ENCODE peak calls at places on chromosome 12, in eight cellular contexts. K is Peyer's patch, D is GM13976, P is pancreas, H is left lung, V is GM06990, J is endothelial cell, G is AG04450. N is an unnamed sample.

GRCh38 chr12:41932470-41932991 is 212.1 kb downstream of the GXYLT1 start:
- DNase-seq in K (peak), D (peak), P (no peak), H (peak), V (peak), J (peak), G (no peak), N (peak)

GRCh38 chr12:22626429-22626828 is 1.5 kb downstream of the ETNK1 start:
- DNase-seq in K (no peak), D (peak), P (no peak), H (no peak), V (peak), J (no peak), G (no peak), N (no peak)

GRCh38 chr12:50505386-50505827 is 622 bp downstream of the DIP2B start:
- DNase-seq in K (peak), D (peak), P (peak), H (peak), V (no peak), J (no peak), G (no peak), N (peak)

GRCh38 chr12:57152408-57153038 is 5.1 kb upstream of the LRP1-AS start:
- DNase-seq in K (peak), D (no peak), P (no peak), H (no peak), V (no peak), J (no peak), G (no peak), N (peak)

GRCh38 chr12:120394483-120395367 is 25.8 kb upstream of the MSI1 start:
- DNase-seq in K (peak), D (no peak), P (peak), H (peak), V (no peak), J (peak), G (no peak), N (no peak)

GRCh38 chr12:113933201-113933786 is 32.8 kb downstream of the RBM19 start:
- DNase-seq in K (no peak), D (no peak), P (no peak), H (no peak), V (no peak), J (peak), G (peak), N (no peak)

GRCh38 chr12:89655851-89656250 is 52.8 kb downstream of the ATP2B1 start:
- DNase-seq in K (no peak), D (no peak), P (no peak), H (no peak), V (no peak), J (no peak), G (no peak), N (no peak)

GRCh38 chr12:125032466-125033152 is 32.6 kb upstream of the AACS start:
- DNase-seq in K (no peak), D (no peak), P (no peak), H (no peak), V (no peak), J (no peak), G (no peak), N (no peak)

GRCh38 chr12:87923361-87923760 is 105.8 kb downstream of the C12orf50 start:
- DNase-seq in K (no peak), D (no peak), P (no peak), H (no peak), V (no peak), J (no peak), G (no peak), N (no peak)

GRCh38 chr12:125097427-125097826 is 32.2 kb downstream of the AACS start:
- DNase-seq in K (no peak), D (no peak), P (no peak), H (peak), V (no peak), J (no peak), G (no peak), N (no peak)

GRCh38 chr12:114257687-114258086 is 148.3 kb downstream of the TBX5 start:
- DNase-seq in K (no peak), D (no peak), P (no peak), H (no peak), V (no peak), J (no peak), G (no peak), N (no peak)

GRCh38 chr12:131457331-131458047 is 253.4 kb upstream of the SFSWAP start:
- DNase-seq in K (no peak), D (no peak), P (no peak), H (peak), V (no peak), J (no peak), G (no peak), N (no peak)

GRCh38 chr12:103791350-103791920 is 49.6 kb downstream of the NT5DC3 start:
- DNase-seq in K (no peak), D (no peak), P (no peak), H (no peak), V (no peak), J (no peak), G (no peak), N (no peak)

GRCh38 chr12:116319851-116320621 is 42.5 kb upstream of the MED13L start:
- DNase-seq in K (peak), D (no peak), P (no peak), H (no peak), V (no peak), J (no peak), G (peak), N (no peak)

GRCh38 chr12:106304001-106304421 is 1.5 kb downstream of the TCP11L2 start:
- DNase-seq in K (no peak), D (no peak), P (no peak), H (no peak), V (no peak), J (no peak), G (no peak), N (no peak)

GRCh38 chr12:22255097-22255496 is 79.4 kb downstream of the ST8SIA1 start:
- DNase-seq in K (no peak), D (no peak), P (no peak), H (no peak), V (no peak), J (no peak), G (no peak), N (no peak)

GRCh38 chr12:20339060-20339459 is 29.3 kb upstream of the PDE3A start:
- DNase-seq in K (no peak), D (no peak), P (no peak), H (no peak), V (no peak), J (no peak), G (no peak), N (no peak)

GRCh38 chr12:102430661-102431060 is 49.7 kb downstream of the IGF1 start:
- DNase-seq in K (no peak), D (no peak), P (no peak), H (no peak), V (no peak), J (no peak), G (no peak), N (no peak)

GRCh38 chr12:80101126-80101525 is 1.8 kb downstream of the OTOGL start:
- DNase-seq in K (no peak), D (no peak), P (no peak), H (no peak), V (no peak), J (no peak), G (no peak), N (no peak)

GRCh38 chr12:17035372-17035771 is 429.4 kb upstream of the LMO3 start:
- DNase-seq in K (no peak), D (no peak), P (no peak), H (no peak), V (no peak), J (no peak), G (no peak), N (no peak)

GRCh38 chr12:101097829-101098580 is 112.0 kb downstream of the SLC5A8 start:
- DNase-seq in K (no peak), D (no peak), P (no peak), H (no peak), V (no peak), J (no peak), G (no peak), N (no peak)

GRCh38 chr12:125262866-125263265 is 197.6 kb downstream of the AACS start:
- DNase-seq in K (no peak), D (no peak), P (no peak), H (no peak), V (no peak), J (no peak), G (no peak), N (no peak)

GRCh38 chr12:32488132-32488531 is 88.8 kb downstream of the FGD4 start:
- DNase-seq in K (no peak), D (no peak), P (no peak), H (no peak), V (no peak), J (no peak), G (no peak), N (no peak)

GRCh38 chr12:53208877-53209463 is 1.9 kb upstream of the ITGB7 start:
- DNase-seq in K (peak), D (peak), P (no peak), H (no peak), V (peak), J (no peak), G (no peak), N (no peak)

GRCh38 chr12:67515679-67516363 is 132.7 kb upstream of the DYRK2 start:
- DNase-seq in K (peak), D (no peak), P (no peak), H (no peak), V (peak), J (no peak), G (no peak), N (no peak)

GRCh38 chr12:119302334-119303132 is 32.0 kb upstream of the CCDC60 start:
- DNase-seq in K (no peak), D (no peak), P (no peak), H (no peak), V (no peak), J (no peak), G (no peak), N (no peak)

GRCh38 chr12:6965026-6965661 is 5.3 kb downstream of the PHB2 start:
- DNase-seq in K (peak), D (peak), P (peak), H (peak), V (peak), J (peak), G (peak), N (peak)

GRCh38 chr12:42483534-42483857 is 106.0 kb downstream of the PRICKLE1 start:
- DNase-seq in K (peak), D (peak), P (peak), H (no peak), V (peak), J (peak), G (no peak), N (no peak)

GRCh38 chr12:26493656-26494055 is 298.3 kb downstream of the SSPN start:
- DNase-seq in K (no peak), D (no peak), P (no peak), H (no peak), V (no peak), J (no peak), G (no peak), N (no peak)

GRCh38 chr12:43578782-43579181 is 26.8 kb upstream of the ADAMTS20 start:
- DNase-seq in K (no peak), D (no peak), P (no peak), H (no peak), V (no peak), J (no peak), G (no peak), N (no peak)

GRCh38 chr12:113601656-113602263 is 130.1 kb upstream of the LHX5 start:
- DNase-seq in K (no peak), D (no peak), P (no peak), H (no peak), V (no peak), J (peak), G (no peak), N (no peak)

GRCh38 chr12:108618079-108618952 is 15.4 kb downstream of the SELPLG start:
- DNase-seq in K (peak), D (peak), P (no peak), H (peak), V (peak), J (peak), G (peak), N (no peak)

GRCh38 chr12:9795945-9796344 is 31.3 kb upstream of the KLRF1 start:
- DNase-seq in K (no peak), D (no peak), P (no peak), H (no peak), V (no peak), J (no peak), G (no peak), N (no peak)

GRCh38 chr12:7650091-7650490 is 15.6 kb downstream of the APOBEC1 start:
- DNase-seq in K (no peak), D (no peak), P (no peak), H (no peak), V (no peak), J (no peak), G (no peak), N (no peak)

GRCh38 chr12:66282244-66282643 is 20.0 kb upstream of the HELB start:
- DNase-seq in K (no peak), D (no peak), P (no peak), H (no peak), V (no peak), J (no peak), G (no peak), N (no peak)

GRCh38 chr12:66275040-66275439 is 27.3 kb upstream of the HELB start:
- DNase-seq in K (no peak), D (no peak), P (no peak), H (no peak), V (peak), J (no peak), G (no peak), N (no peak)

GRCh38 chr12:66280573-66280972 is 21.7 kb upstream of the HELB start:
- DNase-seq in K (no peak), D (no peak), P (no peak), H (no peak), V (no peak), J (no peak), G (no peak), N (no peak)

DNA sequence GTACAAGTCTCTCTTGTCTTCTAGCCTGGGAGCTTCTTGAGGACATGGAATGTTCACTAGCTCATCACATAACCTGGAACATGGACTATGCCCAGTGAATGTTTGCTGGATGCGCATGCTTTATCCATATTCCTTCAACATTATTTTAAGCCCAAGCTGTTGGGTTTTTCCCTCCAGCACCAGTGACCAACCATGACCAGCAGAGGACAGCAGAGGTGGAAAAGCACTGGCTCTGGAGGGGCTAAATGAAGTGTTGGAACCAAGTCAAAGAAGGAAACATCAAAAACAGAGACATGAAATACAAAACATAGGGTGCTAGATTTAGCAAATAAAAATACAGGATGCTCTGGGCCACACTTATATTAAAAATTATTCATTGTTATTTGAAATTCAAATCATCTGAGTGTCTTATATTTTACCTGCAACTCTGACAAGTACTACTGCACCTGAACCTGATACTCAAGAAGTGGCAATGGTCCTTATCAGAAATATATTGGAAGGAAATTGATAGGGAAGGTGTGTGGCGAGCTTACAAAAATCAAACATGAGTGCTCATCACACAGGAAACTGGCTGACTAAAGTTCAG is 23.1 kb upstream of the HELB start:
- DNase-seq in K (no peak), D (no peak), P (no peak), H (no peak), V (no peak), J (peak), G (no peak), N (no peak)
- TF ChIP-seq CTCF in K (peak), D (peak), P (no peak), H (no peak), V (peak), J (peak), G (peak), N (peak)

GRCh38 chr12:13071305-13072280 is 27.4 kb downstream of the FAM234B start:
- DNase-seq in K (no peak), D (no peak), P (no peak), H (no peak), V (no peak), J (no peak), G (no peak), N (no peak)

GRCh38 chr12:13073191-13073590 is 29.0 kb downstream of the FAM234B start:
- DNase-seq in K (no peak), D (no peak), P (no peak), H (no peak), V (no peak), J (no peak), G (no peak), N (no peak)

GRCh38 chr12:13075786-13076570 is 27.5 kb downstream of the GSG1 start:
- DNase-seq in K (no peak), D (no peak), P (no peak), H (no peak), V (no peak), J (no peak), G (no peak), N (no peak)

GRCh38 chr12:13075114-13075471 is 28.4 kb downstream of the GSG1 start:
- DNase-seq in K (no peak), D (no peak), P (no peak), H (no peak), V (no peak), J (no peak), G (no peak), N (no peak)

GRCh38 chr12:13074396-13075113 is 28.9 kb downstream of the GSG1 start:
- DNase-seq in K (no peak), D (no peak), P (no peak), H (no peak), V (no peak), J (no peak), G (no peak), N (no peak)
- TF ChIP-seq CTCF in K (no peak), D (no peak), P (no peak), H (no peak), V (no peak), J (no peak), G (no peak), N (no peak)

DNA sequence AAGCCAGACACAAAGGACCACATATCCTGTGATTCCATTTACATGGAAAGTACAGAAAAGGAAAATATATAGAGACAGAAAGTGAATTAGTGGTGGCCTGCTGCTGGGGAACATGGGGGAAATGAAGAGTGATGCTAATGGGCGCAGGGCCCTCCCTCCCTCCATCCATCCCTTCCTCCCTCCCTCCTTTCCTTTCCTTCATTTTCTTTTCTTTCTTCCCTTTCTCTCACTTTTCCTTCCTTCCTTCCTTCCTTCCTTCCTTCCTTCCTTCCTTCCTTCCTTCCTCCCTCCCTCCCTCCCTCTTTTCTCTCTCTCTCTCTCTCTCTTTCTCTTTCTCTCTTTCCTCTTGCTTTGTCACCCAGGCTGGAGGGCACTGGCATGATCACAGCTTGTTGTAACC is 37.3 kb downstream of the ARL6IP4 start:
- DNase-seq in K (no peak), D (no peak), P (no peak), H (no peak), V (no peak), J (no peak), G (no peak), N (no peak)
- TF ChIP-seq CTCF in K (no peak), D (no peak), P (no peak), H (no peak), V (no peak), J (no peak), G (no peak), N (no peak)

GRCh38 chr12:77720258-77720657 is 110.4 kb upstream of the NAV3 start:
- DNase-seq in K (no peak), D (no peak), P (no peak), H (no peak), V (no peak), J (no peak), G (no peak), N (no peak)
- TF ChIP-seq CTCF in K (no peak), D (no peak), P (no peak), H (no peak), V (peak), J (no peak), G (peak), N (no peak)

DNA sequence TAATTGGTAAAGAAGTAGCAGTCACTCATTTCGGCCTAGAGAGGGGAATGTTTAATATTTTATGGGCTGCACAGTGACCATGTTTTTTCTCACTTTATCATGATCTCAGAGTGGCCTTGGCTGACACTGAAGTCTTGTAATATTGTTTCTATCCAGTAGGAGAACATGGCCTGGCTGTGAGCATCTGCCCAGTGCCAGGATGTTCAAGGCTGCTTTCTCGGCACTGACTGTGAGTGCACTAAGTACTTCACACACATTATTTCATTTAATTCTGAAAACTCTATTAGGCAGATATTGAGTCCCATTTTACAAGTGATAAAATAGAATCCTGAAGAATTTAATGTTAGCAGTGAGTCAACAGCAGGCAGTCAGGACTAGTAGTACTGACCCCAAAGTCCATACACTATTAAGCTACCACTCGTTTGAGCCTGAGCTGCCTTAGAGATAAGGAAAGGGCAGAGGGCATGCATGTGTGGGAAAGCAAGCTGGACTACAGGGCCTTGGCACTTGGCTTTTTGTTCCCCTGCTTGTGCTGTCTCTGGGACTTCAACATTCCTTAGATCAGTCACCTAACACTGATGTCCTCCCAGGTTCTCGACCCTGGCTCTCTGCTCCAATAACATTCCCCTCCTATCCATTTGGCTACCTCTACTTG is 42.2 kb upstream of the APPL2 start:
- DNase-seq in K (peak), D (no peak), P (no peak), H (no peak), V (no peak), J (no peak), G (no peak), N (no peak)
- TF ChIP-seq CTCF in K (peak), D (no peak), P (no peak), H (no peak), V (no peak), J (peak), G (peak), N (no peak)

N was measured in CD14-positive monocyte.